ENCODE peak calls at places on chromosomes 7 and 10, in nine cellular contexts. W is kidney tubule cell; O is ascending aorta; T is activated CD8-positive, alpha-beta T cell treated with anti-CD3 and anti-CD28 coated beads for 36 hours; U is chondrocyte; G is H7; X is CD8-positive, alpha-beta T cell; I is amygdala; C is NCI-H1105. R is an unnamed sample.

GRCh38 chr7:143487566-143487965 is 9.9 kb downstream of the TAS2R41 start:
- DNase-seq in W (peak), O (peak), T (peak), U (no peak), G (no peak), X (no peak), I (no peak), C (peak), R (peak)

GRCh38 chr7:96739167-96739566 is 29.5 kb upstream of the SEM1 start:
- DNase-seq in W (no peak), O (no peak), T (no peak), U (no peak), G (no peak), X (no peak), I (no peak), C (no peak), R (no peak)

GRCh38 chr7:124652237-124652636 is 113.4 kb downstream of the GPR37 start:
- DNase-seq in W (peak), O (no peak), T (no peak), U (no peak), G (no peak), X (no peak), I (no peak), C (no peak), R (no peak)

GRCh38 chr10:99374526-99374925 is 45.4 kb downstream of the CNNM1 start:
- DNase-seq in W (peak), O (no peak), T (no peak), U (no peak), G (no peak), X (no peak), I (no peak), C (no peak), R (no peak)

GRCh38 chr10:48608279-48608681 is 3.4 kb upstream of the ARHGAP22 start:
- DNase-seq in W (peak), O (no peak), T (peak), U (no peak), G (peak), X (peak), I (no peak), C (peak), R (no peak)

GRCh38 chr10:124591123-124591495 is 129.5 kb downstream of the LHPP start:
- DNase-seq in W (no peak), O (no peak), T (no peak), U (peak), G (no peak), X (no peak), I (no peak), C (no peak), R (no peak)

GRCh38 chr7:104096683-104097082 is 107.2 kb upstream of the RELN start:
- DNase-seq in W (peak), O (no peak), T (no peak), U (no peak), G (peak), X (no peak), I (no peak), C (no peak), R (no peak)

GRCh38 chr10:130027716-130028464 is 63.8 kb upstream of the EBF3 start:
- DNase-seq in W (no peak), O (no peak), T (no peak), U (peak), G (no peak), X (no peak), I (no peak), C (no peak), R (no peak)

GRCh38 chr7:76198202-76198601 is 3.5 kb upstream of the SRRM3 start:
- DNase-seq in W (no peak), O (no peak), T (no peak), U (no peak), G (peak), X (no peak), I (no peak), C (no peak), R (no peak)

GRCh38 chr10:60910543-60910942 is 33.4 kb downstream of the RHOBTB1 start:
- DNase-seq in W (no peak), O (peak), T (no peak), U (no peak), G (no peak), X (no peak), I (no peak), C (no peak), R (peak)

GRCh38 chr10:15897282-15897681 is 37.0 kb upstream of the MINDY3 start:
- DNase-seq in W (peak), O (no peak), T (no peak), U (no peak), G (no peak), X (no peak), I (no peak), C (no peak), R (no peak)

GRCh38 chr10:132458595-132459251 is 61.7 kb downstream of the PWWP2B start:
- DNase-seq in W (peak), O (no peak), T (peak), U (peak), G (peak), X (peak), I (no peak), C (no peak), R (peak)

GRCh38 chr7:117875566-117875965 is 2.3 kb upstream of the CTTNBP2 start:
- DNase-seq in W (peak), O (no peak), T (no peak), U (no peak), G (peak), X (no peak), I (no peak), C (no peak), R (peak)

GRCh38 chr10:24756283-24756682 is 32.6 kb upstream of the ARHGAP21 start:
- DNase-seq in W (no peak), O (no peak), T (no peak), U (no peak), G (no peak), X (no peak), I (no peak), C (no peak), R (no peak)

GRCh38 chr10:76324283-76324682 is 892.9 kb downstream of the LRMDA start:
- DNase-seq in W (no peak), O (peak), T (no peak), U (no peak), G (no peak), X (no peak), I (no peak), C (no peak), R (no peak)

GRCh38 chr7:111238891-111239290 is 148.0 kb downstream of the LRRN3 start:
- DNase-seq in W (no peak), O (no peak), T (no peak), U (no peak), G (no peak), X (no peak), I (no peak), C (no peak), R (no peak)

GRCh38 chr7:134513169-134513752 is 14.1 kb upstream of the AKR1B10 start:
- DNase-seq in W (peak), O (no peak), T (peak), U (no peak), G (peak), X (peak), I (no peak), C (peak), R (no peak)

GRCh38 chr10:58511765-58512469 is 755 bp upstream of the BICC1 start:
- DNase-seq in W (peak), O (peak), T (peak), U (peak), G (peak), X (no peak), I (no peak), C (no peak), R (peak)

GRCh38 chr10:111873041-111873440 is 310.5 kb downstream of the GPAM start:
- DNase-seq in W (no peak), O (no peak), T (no peak), U (no peak), G (no peak), X (no peak), I (no peak), C (no peak), R (no peak)

GRCh38 chr7:19117870-19118608 is 603 bp upstream of the TWIST1 start:
- DNase-seq in W (no peak), O (peak), T (no peak), U (no peak), G (peak), X (no peak), I (no peak), C (no peak), R (no peak)

GRCh38 chr7:151286148-151286547 is 37.7 kb upstream of the SMARCD3 start:
- DNase-seq in W (no peak), O (no peak), T (peak), U (no peak), G (no peak), X (no peak), I (no peak), C (no peak), R (no peak)

GRCh38 chr7:30465342-30466170 is 13.0 kb downstream of the NOD1 start:
- DNase-seq in W (no peak), O (peak), T (no peak), U (no peak), G (no peak), X (no peak), I (no peak), C (no peak), R (no peak)

GRCh38 chr10:113326160-113327111 is 226.4 kb upstream of the HABP2 start:
- DNase-seq in W (peak), O (peak), T (peak), U (no peak), G (no peak), X (no peak), I (no peak), C (no peak), R (peak)

GRCh38 chr7:24971333-24972165 is 8.4 kb downstream of the OSBPL3 start:
- DNase-seq in W (peak), O (no peak), T (no peak), U (no peak), G (no peak), X (no peak), I (no peak), C (no peak), R (no peak)

GRCh38 chr7:144830811-144831210 is 5.0 kb downstream of the TPK1 start:
- DNase-seq in W (peak), O (no peak), T (no peak), U (no peak), G (no peak), X (no peak), I (no peak), C (no peak), R (no peak)

GRCh38 chr10:101564490-101564991 is 23.5 kb downstream of the POLL start:
- DNase-seq in W (no peak), O (peak), T (no peak), U (no peak), G (peak), X (peak), I (no peak), C (no peak), R (no peak)

R was measured in tibial nerve.